ENCODE peak calls at places on chromosome 1, in four cellular contexts. O is iPS-NIHi11; Q is naive thymus-derived CD8-positive, alpha-beta T cell; D is mucosa of gallbladder. T is an unnamed sample.
A peak's percentile ranks its signal among the peaks of the same experiment; 100 is the strongest.

GRCh38 chr1:188269956-188270355 is 1441.2 kb downstream of the PLA2G4A start:
- DNase-seq in O (no peak), Q (no peak), D (no peak), T (no peak)

GRCh38 chr1:168618351-168618750 is 41.9 kb downstream of the XCL1 start:
- DNase-seq in Q (no peak), D (no peak), O (no peak), T (no peak)

GRCh38 chr1:247266053-247266452 is 10.2 kb downstream of the VN1R5 start:
- DNase-seq in O (no peak), Q (no peak), D (no peak), T (no peak)

GRCh38 chr1:243974451-243975292 is 76.4 kb upstream of the ZBTB18 start:
- DNase-seq in Q (no peak), D (no peak), O (peak; percentile 32), T (no peak)

GRCh38 chr1:226027861-226028260 is 28.7 kb upstream of the SDE2 start:
- DNase-seq in O (no peak), D (no peak), Q (no peak), T (no peak)

GRCh38 chr1:212782422-212783154 is 9.0 kb downstream of the NSL1 start:
- DNase-seq in O (no peak), Q (no peak), D (no peak), T (peak; percentile 21)

GRCh38 chr1:245516178-245516829 is 361.5 kb downstream of the KIF26B start:
- DNase-seq in Q (no peak), O (no peak), D (no peak), T (peak; percentile 69)

GRCh38 chr1:205449750-205450443 is 5.9 kb downstream of the BLACAT1 start:
- DNase-seq in D (peak; percentile 63), Q (no peak), O (peak; percentile 66), T (no peak)

T was measured in D341Med.